ENCODE peak calls at places on chromosomes 6 and 20, in seven cellular contexts. One of them, this sample, is unnamed. For H3K27me3, the result is how much of the 10 kb centered on the place peaks cover.

GRCh38 chr6:45812937-45813336 is 202.7 kb downstream of the CLIC5 start:
- DNase-seq in adrenal gland: no peak
- DNase-seq in heart right ventricle: no peak
- DNase-seq in neural progenitor cell: peak
- DNase-seq in GM23248: no peak
- DNase-seq in RWPE2: no peak
- DNase-seq in HAP-1: no peak
- DNase-seq in this sample: no peak

GRCh38 chr20:54680872-54681297 is 205.5 kb downstream of the DOK5 start:
- DNase-seq in adrenal gland: no peak
- DNase-seq in heart right ventricle: no peak
- DNase-seq in neural progenitor cell: peak
- DNase-seq in GM23248: peak
- DNase-seq in RWPE2: no peak
- DNase-seq in HAP-1: peak
- DNase-seq in this sample: peak

GRCh38 chr6:3405182-3405518 is 51.7 kb downstream of the SLC22A23 start:
- DNase-seq in adrenal gland: no peak
- DNase-seq in heart right ventricle: no peak
- DNase-seq in neural progenitor cell: no peak
- DNase-seq in GM23248: peak
- DNase-seq in RWPE2: no peak
- DNase-seq in HAP-1: no peak
- DNase-seq in this sample: no peak

GRCh38 chr6:438634-439170 is 47.1 kb downstream of the IRF4 start:
- DNase-seq in adrenal gland: no peak
- DNase-seq in heart right ventricle: no peak
- DNase-seq in neural progenitor cell: no peak
- DNase-seq in GM23248: no peak
- DNase-seq in RWPE2: no peak
- DNase-seq in HAP-1: no peak
- DNase-seq in this sample: no peak

GRCh38 chr6:165774903-165775608 is 112.0 kb upstream of the PDE10A start:
- DNase-seq in adrenal gland: no peak
- DNase-seq in heart right ventricle: no peak
- DNase-seq in neural progenitor cell: no peak
- DNase-seq in GM23248: no peak
- DNase-seq in RWPE2: no peak
- DNase-seq in HAP-1: no peak
- DNase-seq in this sample: no peak

GRCh38 chr20:44166008-44166407 is 21.0 kb downstream of the JPH2 start:
- DNase-seq in adrenal gland: peak
- DNase-seq in heart right ventricle: no peak
- DNase-seq in neural progenitor cell: no peak
- DNase-seq in GM23248: peak
- DNase-seq in RWPE2: no peak
- DNase-seq in HAP-1: no peak
- DNase-seq in this sample: no peak

GRCh38 chr6:75204959-75205775 is 686 bp downstream of the COL12A1 start:
- DNase-seq in adrenal gland: no peak
- DNase-seq in heart right ventricle: peak
- DNase-seq in neural progenitor cell: peak
- DNase-seq in GM23248: peak
- DNase-seq in RWPE2: peak
- DNase-seq in HAP-1: no peak
- DNase-seq in this sample: peak

GRCh38 chr20:2005831-2006426 is 12.1 kb upstream of the PDYN start:
- DNase-seq in adrenal gland: peak
- DNase-seq in heart right ventricle: peak
- DNase-seq in neural progenitor cell: peak
- DNase-seq in GM23248: peak
- DNase-seq in RWPE2: no peak
- DNase-seq in HAP-1: peak
- DNase-seq in this sample: peak

GRCh38 chr6:35487653-35488516 is 9.0 kb downstream of the TEAD3 start:
- DNase-seq in adrenal gland: no peak
- DNase-seq in heart right ventricle: no peak
- DNase-seq in neural progenitor cell: peak
- DNase-seq in GM23248: peak
- DNase-seq in RWPE2: peak
- DNase-seq in HAP-1: no peak
- DNase-seq in this sample: peak

GRCh38 chr6:160297310-160297709 is 38.7 kb upstream of the SLC22A2 start:
- DNase-seq in adrenal gland: no peak
- DNase-seq in heart right ventricle: no peak
- DNase-seq in neural progenitor cell: peak
- DNase-seq in GM23248: no peak
- DNase-seq in RWPE2: no peak
- DNase-seq in HAP-1: no peak
- DNase-seq in this sample: peak

GRCh38 chr6:14506656-14507242 is 389.2 kb downstream of the CD83 start:
- DNase-seq in adrenal gland: no peak
- DNase-seq in heart right ventricle: no peak
- DNase-seq in neural progenitor cell: no peak
- DNase-seq in GM23248: no peak
- DNase-seq in RWPE2: no peak
- DNase-seq in HAP-1: no peak
- DNase-seq in this sample: no peak

GRCh38 chr20:10540636-10541493 is 105.8 kb downstream of the SLX4IP start:
- DNase-seq in adrenal gland: no peak
- DNase-seq in heart right ventricle: no peak
- DNase-seq in neural progenitor cell: no peak
- DNase-seq in GM23248: peak
- DNase-seq in RWPE2: no peak
- DNase-seq in HAP-1: no peak
- DNase-seq in this sample: no peak

GRCh38 chr6:13614126-13614925 is 809 bp upstream of the NOL7 start:
- DNase-seq in adrenal gland: no peak
- DNase-seq in heart right ventricle: peak
- DNase-seq in neural progenitor cell: peak
- DNase-seq in GM23248: peak
- DNase-seq in RWPE2: no peak
- DNase-seq in HAP-1: peak
- DNase-seq in this sample: peak

GRCh38 chr6:71404145-71404966 is 115.7 kb downstream of the OGFRL1 start:
- DNase-seq in adrenal gland: no peak
- DNase-seq in heart right ventricle: no peak
- DNase-seq in neural progenitor cell: no peak
- DNase-seq in GM23248: peak
- DNase-seq in RWPE2: no peak
- DNase-seq in HAP-1: peak
- DNase-seq in this sample: no peak

GRCh38 chr6:148401581-148401980 is 58.9 kb downstream of the SASH1 start:
- DNase-seq in adrenal gland: no peak
- DNase-seq in heart right ventricle: no peak
- DNase-seq in neural progenitor cell: no peak
- DNase-seq in GM23248: no peak
- DNase-seq in RWPE2: no peak
- DNase-seq in HAP-1: no peak
- DNase-seq in this sample: no peak

GRCh38 chr6:99425647-99426453 is 742 bp upstream of the PNISR start:
- DNase-seq in adrenal gland: peak
- DNase-seq in heart right ventricle: peak
- DNase-seq in neural progenitor cell: peak
- DNase-seq in GM23248: peak
- DNase-seq in RWPE2: peak
- DNase-seq in HAP-1: peak
- DNase-seq in this sample: peak

GRCh38 chr6:142537612-142538478 is 236.0 kb downstream of the ADGRG6 start:
- DNase-seq in adrenal gland: no peak
- DNase-seq in heart right ventricle: no peak
- DNase-seq in neural progenitor cell: no peak
- DNase-seq in GM23248: peak
- DNase-seq in RWPE2: no peak
- DNase-seq in HAP-1: peak
- DNase-seq in this sample: peak

DNA sequence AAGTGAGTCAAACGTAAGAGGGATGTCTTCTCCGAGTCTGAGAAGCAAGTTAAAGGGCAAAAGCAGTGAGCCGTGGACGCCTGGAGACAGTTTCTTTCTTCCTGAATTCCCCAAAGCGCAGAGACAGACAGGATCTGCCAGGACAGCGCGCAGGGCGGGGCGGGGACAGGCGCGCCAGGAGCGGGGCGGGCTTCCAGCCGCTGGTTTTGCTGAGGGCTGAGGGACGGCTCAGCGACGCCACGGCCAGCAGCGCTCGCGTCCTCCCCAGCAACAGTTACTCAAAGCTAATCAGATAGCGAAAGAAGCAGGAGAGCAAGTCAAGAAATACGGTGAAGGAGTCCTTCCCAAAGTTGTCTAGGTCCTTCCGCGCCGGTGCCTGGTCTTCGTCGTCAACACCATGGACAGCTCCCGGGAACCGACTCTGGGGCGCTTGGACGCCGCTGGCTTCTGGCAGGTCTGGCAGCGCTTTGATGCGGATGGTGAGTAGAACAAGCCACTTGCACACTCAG is at the start of gene SCGN:
- DNase-seq in adrenal gland: peak
- DNase-seq in heart right ventricle: peak
- DNase-seq in neural progenitor cell: peak
- DNase-seq in GM23248: peak
- DNase-seq in RWPE2: no peak
- DNase-seq in HAP-1: peak
- DNase-seq in this sample: peak
- H3K27me3 ChIP-seq in adrenal gland: under half
- H3K27me3 ChIP-seq in heart right ventricle: under half
- H3K27me3 ChIP-seq in neural progenitor cell: half or more
- H3K27me3 ChIP-seq in GM23248: under half
- H3K27me3 ChIP-seq in RWPE2: under half
- H3K27me3 ChIP-seq in HAP-1: under half
- H3K27me3 ChIP-seq in this sample: under half

DNA sequence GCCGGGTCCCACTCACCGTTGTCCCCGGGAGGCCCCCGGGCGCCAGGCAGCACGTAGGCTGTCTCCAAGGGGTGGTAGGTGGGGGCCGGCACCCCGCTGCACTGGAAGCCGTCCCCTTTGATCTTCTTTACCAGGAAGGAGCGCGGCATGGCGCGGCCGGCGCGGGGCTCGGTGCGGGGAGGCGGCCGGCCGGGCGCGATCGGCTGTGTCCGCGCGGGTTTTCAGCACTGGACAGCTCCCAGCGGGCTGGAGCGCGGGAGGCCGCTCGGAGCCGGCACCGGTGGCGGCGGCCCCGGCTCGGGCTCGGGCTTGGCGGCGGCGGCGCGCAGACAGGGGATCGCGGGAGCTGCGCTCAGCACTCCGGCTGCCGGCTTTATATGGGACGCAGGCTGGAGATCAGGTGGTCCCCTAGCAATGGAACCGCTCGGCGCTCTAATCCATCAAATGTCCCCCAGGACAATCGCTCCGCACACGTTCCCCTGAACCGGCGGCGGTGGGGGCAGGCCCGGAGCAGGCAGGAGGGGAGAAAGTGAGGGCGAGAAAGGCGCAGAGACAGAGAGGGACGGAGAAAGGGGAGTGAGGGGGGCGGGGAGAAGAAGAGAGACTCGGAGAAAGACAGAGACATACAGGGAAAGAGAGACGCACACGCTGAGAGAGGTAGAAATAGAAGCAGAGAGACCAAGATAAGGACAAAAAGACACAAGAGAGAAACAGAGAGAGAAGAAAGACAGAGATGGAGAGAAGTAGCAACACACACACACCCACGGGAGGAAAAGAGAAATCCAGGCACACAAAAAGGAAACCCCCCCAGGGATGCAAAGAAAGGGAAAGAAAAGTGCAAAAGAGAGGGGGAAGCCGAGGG is at the start of gene SCRT2:
- DNase-seq in adrenal gland: peak
- DNase-seq in heart right ventricle: peak
- DNase-seq in neural progenitor cell: peak
- DNase-seq in GM23248: peak
- DNase-seq in RWPE2: no peak
- DNase-seq in HAP-1: peak
- DNase-seq in this sample: peak
- H3K4me3 ChIP-seq in adrenal gland: no peak
- H3K4me3 ChIP-seq in heart right ventricle: peak
- H3K4me3 ChIP-seq in neural progenitor cell: peak
- H3K4me3 ChIP-seq in GM23248: peak
- H3K4me3 ChIP-seq in RWPE2: no peak
- H3K4me3 ChIP-seq in HAP-1: no peak
- H3K4me3 ChIP-seq in this sample: peak

DNA sequence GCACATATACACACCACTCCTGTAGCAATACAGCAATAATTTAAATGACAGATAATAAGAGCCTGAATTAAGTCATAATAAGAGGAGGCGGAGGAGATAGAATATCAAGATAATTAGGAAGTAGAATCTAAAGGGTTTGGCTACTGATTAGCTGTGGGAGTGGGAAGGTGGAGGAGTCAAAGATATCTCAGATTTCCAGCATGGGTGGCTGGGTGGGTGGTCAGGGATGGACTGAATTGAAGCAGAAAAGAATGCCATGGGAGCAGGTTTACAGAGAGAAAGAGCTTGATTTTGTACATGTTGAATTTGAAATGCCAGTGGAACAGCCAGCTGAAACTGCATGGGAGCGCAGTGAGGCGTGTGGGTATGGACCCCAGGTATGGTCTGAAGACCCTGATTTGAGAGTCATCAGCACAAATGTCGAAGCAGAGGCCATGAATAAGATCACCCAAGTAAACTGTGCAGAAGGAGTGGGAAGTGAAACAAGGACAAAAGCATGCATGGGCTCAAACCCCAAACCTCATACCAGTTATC is 1.4 kb upstream of the HLA-DMA start:
- DNase-seq in adrenal gland: no peak
- DNase-seq in heart right ventricle: no peak
- DNase-seq in neural progenitor cell: no peak
- DNase-seq in GM23248: no peak
- DNase-seq in RWPE2: no peak
- DNase-seq in HAP-1: no peak
- DNase-seq in this sample: no peak
- H3K27me3 ChIP-seq in adrenal gland: under half
- H3K27me3 ChIP-seq in heart right ventricle: under half
- H3K27me3 ChIP-seq in neural progenitor cell: under half
- H3K27me3 ChIP-seq in GM23248: under half
- H3K27me3 ChIP-seq in RWPE2: under half
- H3K27me3 ChIP-seq in HAP-1: under half
- H3K27me3 ChIP-seq in this sample: under half

DNA sequence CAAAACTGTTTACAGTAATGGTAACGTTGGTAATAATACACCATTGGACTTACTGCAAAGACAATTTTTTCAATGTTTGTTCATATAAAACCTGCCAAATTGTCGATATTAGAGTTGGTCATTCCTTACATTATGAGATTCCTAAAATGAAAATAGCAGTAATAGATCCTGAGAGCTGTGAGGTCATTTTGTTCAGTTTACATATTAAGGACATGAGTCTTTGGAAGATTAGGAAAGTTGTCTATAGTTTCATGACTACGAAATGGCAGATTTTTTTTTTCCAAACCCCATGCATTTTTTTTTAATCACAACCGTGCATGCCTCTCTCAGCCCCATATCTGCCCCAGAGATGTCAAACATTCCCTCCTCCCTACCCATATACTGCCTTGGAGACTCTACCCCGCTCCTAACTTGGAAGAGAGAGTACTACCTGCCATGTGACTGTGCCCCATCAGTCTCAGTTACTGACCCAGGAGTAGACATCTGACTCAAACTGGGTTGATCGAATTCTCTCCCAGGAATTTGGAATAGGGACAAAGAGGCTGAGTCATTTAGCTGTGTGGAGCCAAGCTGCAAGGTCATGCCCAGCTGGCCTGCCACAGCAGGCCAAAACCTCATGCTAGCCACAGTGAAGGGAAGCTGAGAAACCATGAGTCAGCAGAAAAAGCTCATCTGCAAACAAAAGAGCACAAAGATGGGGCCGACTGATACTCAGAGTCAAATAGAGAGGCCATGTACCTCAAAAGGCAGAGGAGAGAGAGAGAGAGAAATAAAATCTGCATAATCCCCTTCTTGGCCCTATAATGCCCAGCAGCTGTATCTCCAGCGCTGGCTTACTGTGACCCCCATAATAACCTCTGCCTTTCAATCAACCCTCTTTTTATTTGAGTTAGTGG is 21.0 kb upstream of the AKIRIN2 start:
- DNase-seq in adrenal gland: peak
- DNase-seq in heart right ventricle: peak
- DNase-seq in neural progenitor cell: peak
- DNase-seq in GM23248: peak
- DNase-seq in RWPE2: peak
- DNase-seq in HAP-1: peak
- DNase-seq in this sample: peak
- H3K4me3 ChIP-seq in adrenal gland: no peak
- H3K4me3 ChIP-seq in heart right ventricle: no peak
- H3K4me3 ChIP-seq in neural progenitor cell: no peak
- H3K4me3 ChIP-seq in GM23248: peak
- H3K4me3 ChIP-seq in RWPE2: no peak
- H3K4me3 ChIP-seq in HAP-1: no peak
- H3K4me3 ChIP-seq in this sample: no peak

This sample was measured in H7.